ENCODE peak calls at places on chromosomes 11 and 22, in eight cellular contexts. F is NB4, A is A549, G is sigmoid colon, Q is body of pancreas, B is HCT116, J is IMR-90, V is lower leg skin. P is an unnamed sample.

GRCh38 chr11:97201743-97202612 is 812.2 kb downstream of the JRKL start:
- DNase-seq in F (no peak), A (no peak), G (no peak), Q (no peak), B (no peak), J (no peak), V (no peak), P (no peak)

GRCh38 chr11:57477507-57478189 is 17.3 kb downstream of the RTN4RL2 start:
- DNase-seq in F (no peak), A (no peak), G (no peak), Q (peak), B (no peak), J (no peak), V (no peak), P (no peak)

GRCh38 chr11:45663486-45664375 is 1.7 kb downstream of the CHST1 start:
- DNase-seq in F (no peak), A (no peak), G (peak), Q (no peak), B (no peak), J (peak), V (no peak), P (peak)

GRCh38 chr22:47550524-47551437 is 788.3 kb downstream of the TBC1D22A start:
- DNase-seq in F (no peak), A (no peak), G (no peak), Q (no peak), B (no peak), J (no peak), V (peak), P (no peak)

GRCh38 chr22:38572065-38572464 is 2.1 kb upstream of the DMC1 start:
- DNase-seq in F (peak), A (peak), G (no peak), Q (peak), B (peak), J (peak), V (no peak), P (no peak)

GRCh38 chr11:115206365-115207022 is 297.7 kb downstream of the CADM1 start:
- DNase-seq in F (no peak), A (no peak), G (no peak), Q (no peak), B (no peak), J (no peak), V (no peak), P (no peak)

GRCh38 chr11:121514401-121514981 is 61.7 kb upstream of the SORL1-AS1 start:
- DNase-seq in F (no peak), A (no peak), G (no peak), Q (no peak), B (no peak), J (no peak), V (no peak), P (no peak)

GRCh38 chr22:47822459-47822858 is 1060.0 kb downstream of the TBC1D22A start:
- DNase-seq in F (no peak), A (no peak), G (no peak), Q (no peak), B (no peak), J (no peak), V (peak), P (no peak)

GRCh38 chr11:17014774-17015638 is 792 bp upstream of the PLEKHA7 start:
- DNase-seq in F (no peak), A (peak), G (peak), Q (peak), B (peak), J (no peak), V (peak), P (peak)

DNA sequence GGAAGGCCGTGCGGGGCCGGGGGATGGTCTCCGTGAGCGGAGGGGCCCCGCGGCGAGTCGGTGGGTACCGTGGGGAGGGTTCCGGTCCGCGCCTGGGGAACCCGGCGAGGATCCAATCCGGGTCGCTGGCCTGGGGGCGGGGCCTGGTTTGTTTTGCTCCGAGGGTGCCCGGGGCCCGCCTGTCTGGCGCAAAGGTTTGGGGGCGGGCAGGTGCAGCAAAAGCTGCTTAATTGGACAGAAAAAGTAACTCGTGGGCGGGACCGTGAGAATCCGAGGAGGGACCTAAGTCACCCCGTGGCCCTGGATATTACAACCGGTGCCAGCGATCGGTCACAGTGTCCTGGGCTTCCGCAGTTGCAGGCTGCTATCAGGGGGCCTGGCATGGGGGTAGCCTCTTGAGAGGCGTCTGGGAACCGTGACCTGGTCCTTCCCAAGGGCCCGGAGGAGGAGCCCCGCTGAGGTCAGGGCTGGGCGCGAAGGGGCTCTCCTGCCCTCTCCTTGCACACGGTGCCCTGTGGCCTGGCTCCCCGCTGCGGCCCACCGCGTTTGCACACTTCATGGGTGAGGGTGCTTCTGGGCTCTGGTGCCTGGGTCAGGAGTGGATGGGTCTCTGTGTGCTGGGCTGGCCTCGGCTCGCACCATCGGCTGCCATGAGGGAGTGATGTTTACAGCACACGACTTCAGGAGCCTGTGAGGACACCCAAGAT is 1.4 kb downstream of the PNPLA2 start:
- DNase-seq in F (peak), A (peak), G (peak), Q (peak), B (peak), J (peak), V (peak), P (peak)
- TF ChIP-seq POLR2A in F (no peak), A (peak), G (no peak), Q (peak), B (no peak), J (no peak), V (no peak), P (peak)

DNA sequence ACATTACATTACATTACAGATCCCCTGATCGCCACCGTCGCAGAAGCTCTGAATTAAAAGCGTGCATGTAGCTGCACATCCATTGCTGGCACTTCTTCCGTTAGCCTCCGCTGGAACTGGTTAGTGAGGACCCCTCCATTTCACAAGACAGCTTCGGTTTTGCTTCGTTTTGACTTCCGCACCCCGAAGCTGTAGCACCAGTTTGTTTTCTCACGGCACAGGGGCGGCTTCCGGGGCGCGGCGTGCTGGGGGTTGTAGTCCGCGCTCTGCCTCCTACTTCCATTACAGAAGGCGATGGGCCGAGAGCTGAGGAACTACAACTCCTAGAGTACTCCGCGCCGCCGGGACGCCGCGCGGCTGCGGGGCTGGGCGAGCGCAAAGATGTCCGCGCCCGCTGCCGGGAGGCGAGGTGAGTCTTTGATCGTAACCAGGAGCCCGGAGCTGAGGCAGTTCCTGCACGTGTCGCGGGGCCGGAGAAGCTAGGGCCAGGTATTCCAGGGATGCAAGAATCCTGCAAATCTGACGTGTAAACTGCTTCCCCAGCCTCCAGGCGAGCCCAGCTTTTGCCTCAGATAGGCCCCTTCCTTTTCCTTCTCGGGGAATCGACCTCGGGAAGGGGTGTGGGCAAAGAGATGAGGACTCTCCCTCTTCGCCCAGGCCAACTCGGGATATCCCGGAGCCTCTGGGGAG is at the start of gene PEX26:
- DNase-seq in F (peak), A (peak), G (peak), Q (peak), B (peak), J (peak), V (peak), P (peak)
- TF ChIP-seq POLR2A in F (peak), A (peak), G (peak), Q (peak), B (no peak), J (no peak), V (no peak), P (peak)

GRCh38 chr22:37070334-37070733 is 18.8 kb downstream of the KCTD17 start:
- DNase-seq in F (no peak), A (no peak), G (no peak), Q (no peak), B (no peak), J (no peak), V (no peak), P (no peak)

GRCh38 chr22:37070744-37071143 is 19.2 kb downstream of the KCTD17 start:
- DNase-seq in F (no peak), A (no peak), G (no peak), Q (no peak), B (no peak), J (no peak), V (no peak), P (no peak)

GRCh38 chr22:37069719-37070118 is 18.2 kb downstream of the KCTD17 start:
- DNase-seq in F (no peak), A (no peak), G (no peak), Q (no peak), B (no peak), J (no peak), V (no peak), P (no peak)

GRCh38 chr22:37069319-37069718 is 17.8 kb downstream of the KCTD17 start:
- DNase-seq in F (no peak), A (no peak), G (no peak), Q (no peak), B (no peak), J (no peak), V (no peak), P (no peak)

GRCh38 chr22:37068859-37069258 is 17.3 kb downstream of the KCTD17 start:
- DNase-seq in F (no peak), A (no peak), G (no peak), Q (no peak), B (no peak), J (no peak), V (no peak), P (no peak)
- TF ChIP-seq POLR2A in F (no peak), A (no peak), G (no peak), Q (no peak), B (no peak), J (no peak), V (no peak), P (no peak)

GRCh38 chr11:1072116-1072820 is 2.4 kb upstream of the MUC2 start:
- DNase-seq in F (peak), A (peak), G (peak), Q (no peak), B (peak), J (peak), V (no peak), P (peak)

GRCh38 chr11:1073851-1074243 is 827 bp upstream of the MUC2 start:
- DNase-seq in F (no peak), A (no peak), G (no peak), Q (no peak), B (no peak), J (no peak), V (no peak), P (no peak)

GRCh38 chr11:1072821-1073231 is 1.8 kb upstream of the MUC2 start:
- DNase-seq in F (no peak), A (no peak), G (peak), Q (peak), B (no peak), J (no peak), V (no peak), P (no peak)

GRCh38 chr11:1074244-1075221 is at the start of gene MUC2:
- DNase-seq in F (no peak), A (no peak), G (peak), Q (peak), B (no peak), J (no peak), V (no peak), P (no peak)

GRCh38 chr11:1073261-1073724 is 1.4 kb upstream of the MUC2 start:
- DNase-seq in F (peak), A (peak), G (peak), Q (peak), B (peak), J (peak), V (no peak), P (peak)
- TF ChIP-seq POLR2A in F (no peak), A (no peak), G (no peak), Q (no peak), B (no peak), J (no peak), V (no peak), P (no peak)

DNA sequence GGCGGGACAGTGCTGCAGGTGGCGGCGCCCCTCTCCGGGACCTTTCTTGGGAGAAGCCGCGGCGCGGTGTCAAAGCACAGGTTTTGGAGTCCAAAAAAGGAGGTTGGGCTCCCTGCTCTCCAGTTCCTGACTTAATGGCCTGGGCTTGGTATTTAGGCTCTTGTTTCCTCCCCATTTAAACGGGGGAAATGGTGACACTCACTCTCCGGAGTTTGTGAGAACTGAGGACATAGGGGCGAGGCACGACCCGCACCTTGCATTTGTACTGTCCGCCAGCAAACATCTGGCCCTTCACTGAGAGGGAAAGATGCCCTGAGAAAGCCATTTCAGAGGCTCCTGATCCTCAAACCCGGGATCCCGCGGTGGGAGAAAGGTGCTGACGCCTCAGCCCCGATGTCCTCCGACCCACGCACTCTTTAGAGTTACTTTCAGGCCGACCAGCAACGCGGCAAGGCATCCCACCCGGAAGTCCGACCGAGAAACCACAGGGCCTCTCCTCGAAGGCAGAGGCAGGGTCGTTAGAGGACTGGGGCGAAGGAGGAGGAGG is 2.9 kb upstream of the WDR74 start:
- DNase-seq in F (peak), A (no peak), G (peak), Q (no peak), B (no peak), J (no peak), V (peak), P (no peak)
- TF ChIP-seq POLR2A in F (no peak), A (no peak), G (no peak), Q (no peak), B (no peak), J (no peak), V (no peak), P (no peak)

DNA sequence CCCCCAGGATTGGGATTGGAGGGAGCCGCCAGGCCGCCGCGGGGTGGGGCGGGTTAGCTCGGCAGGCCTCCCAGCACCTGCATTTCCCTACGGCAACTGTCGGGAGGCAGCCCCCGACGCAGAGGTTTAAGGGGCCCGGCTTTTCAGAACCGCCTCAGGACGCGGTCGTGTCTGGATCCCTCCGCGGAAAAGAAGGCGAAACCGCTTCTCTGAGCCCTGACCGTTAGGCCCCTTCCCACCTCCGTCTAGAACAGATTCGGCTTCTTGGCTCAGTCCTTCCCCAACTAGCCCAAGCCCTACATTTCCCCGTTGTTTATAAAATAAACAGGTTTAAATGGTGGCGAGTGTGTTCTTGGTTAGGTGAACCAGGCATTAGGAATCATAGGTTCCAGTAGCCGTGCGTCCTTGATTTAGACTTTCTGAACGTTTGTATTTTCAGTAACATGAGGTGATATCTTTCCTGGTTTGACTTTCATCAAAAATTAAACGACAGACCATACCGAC is 1.0 kb upstream of the HSPA8 start:
- DNase-seq in F (peak), A (no peak), G (no peak), Q (no peak), B (no peak), J (peak), V (no peak), P (no peak)
- TF ChIP-seq POLR2A in F (no peak), A (peak), G (no peak), Q (no peak), B (no peak), J (peak), V (no peak), P (no peak)

GRCh38 chr11:76131585-76131984 is 74.7 kb downstream of the WNT11 start:
- DNase-seq in F (no peak), A (no peak), G (no peak), Q (no peak), B (no peak), J (no peak), V (no peak), P (no peak)

GRCh38 chr11:76134239-76134638 is 72.1 kb downstream of the WNT11 start:
- DNase-seq in F (no peak), A (no peak), G (no peak), Q (no peak), B (no peak), J (no peak), V (no peak), P (no peak)

GRCh38 chr11:76129729-76130128 is 76.6 kb downstream of the WNT11 start:
- DNase-seq in F (no peak), A (no peak), G (no peak), Q (no peak), B (no peak), J (no peak), V (no peak), P (no peak)

GRCh38 chr11:76131142-76131541 is 75.2 kb downstream of the WNT11 start:
- DNase-seq in F (no peak), A (no peak), G (no peak), Q (no peak), B (no peak), J (no peak), V (no peak), P (no peak)

DNA sequence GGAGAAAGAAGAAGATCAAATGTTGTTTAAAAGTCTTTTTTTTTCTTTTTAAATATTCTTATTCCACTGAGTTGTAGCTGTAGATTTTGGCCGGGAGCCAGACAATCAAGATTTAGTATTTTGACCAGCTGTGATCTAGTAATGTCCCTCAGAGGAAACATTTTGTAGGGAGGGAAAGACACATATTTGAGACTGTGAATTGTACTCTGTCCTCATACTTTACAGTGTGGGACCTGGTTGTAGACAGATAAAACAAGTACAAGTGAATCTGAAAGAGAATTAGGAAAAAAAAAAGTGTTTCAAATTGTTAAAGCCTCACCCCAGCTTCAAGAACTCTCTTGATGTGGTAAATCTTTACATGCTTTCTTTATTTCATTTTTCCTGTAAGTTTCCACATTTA is 74.0 kb downstream of the WNT11 start:
- DNase-seq in F (no peak), A (no peak), G (no peak), Q (peak), B (no peak), J (no peak), V (no peak), P (no peak)
- TF ChIP-seq POLR2A in F (no peak), A (no peak), G (no peak), Q (no peak), B (no peak), J (no peak), V (no peak), P (no peak)

P was measured in H54.